ENCODE peak calls at places on chromosomes 4 and X, in seven cellular contexts. I, H, M, L, U, T and J are unnamed samples.

GRCh38 chr4:76147454-76148141 is 599 bp downstream of the NUP54 start:
- DNase-seq in L (peak; percentile 73), U (no peak), H (peak; percentile 75), I (peak; percentile 18), M (peak; percentile 69), T (peak; percentile 73), J (peak; percentile 61)

GRCh38 chr4:185378264-185378663 is 17.5 kb downstream of the LRP2BP start:
- DNase-seq in M (no peak), U (no peak), T (no peak), H (no peak), I (no peak), L (no peak), J (no peak)

GRCh38 chr4:159137176-159137575 is 34.3 kb downstream of the RAPGEF2 start:
- DNase-seq in H (no peak), I (no peak), M (no peak), L (no peak), U (no peak), T (no peak), J (no peak)

GRCh38 chrX:38519651-38520050 is 41.7 kb upstream of the TSPAN7 start:
- DNase-seq in L (no peak), T (no peak), U (no peak), M (no peak), H (no peak), I (no peak), J (no peak)

GRCh38 chrX:93673869-93674271 is at the start of gene FAM133A:
- DNase-seq in I (no peak), M (no peak), L (no peak), U (no peak), T (no peak), H (peak; percentile 4), J (no peak)

GRCh38 chrX:46386511-46386910 is 158.7 kb downstream of the ZNF674 start:
- DNase-seq in L (no peak), H (no peak), I (no peak), T (no peak), M (no peak), U (no peak), J (no peak)

GRCh38 chrX:48890296-48890925 is 7.2 kb downstream of the TIMM17B start:
- DNase-seq in L (no peak), U (no peak), M (no peak), T (no peak), H (no peak), I (no peak), J (no peak)

GRCh38 chr4:140094701-140095420 is 59.1 kb downstream of the MAML3 start:
- DNase-seq in T (no peak), M (peak; percentile 84), L (no peak), U (no peak), H (peak; percentile 73), I (peak; percentile 57), J (no peak)

GRCh38 chr4:95580226-95580625 is 31.5 kb upstream of the UNC5C start:
- DNase-seq in H (no peak), L (no peak), M (no peak), I (no peak), U (no peak), T (no peak), J (no peak)

GRCh38 chr4:89769856-89770255 is 67.1 kb downstream of the SNCA start:
- DNase-seq in M (no peak), T (no peak), H (no peak), U (no peak), L (no peak), I (no peak), J (no peak)

GRCh38 chr4:186724861-186725419 is 1.3 kb upstream of the FAT1 start:
- DNase-seq in M (no peak), T (peak; percentile 38), L (no peak), H (peak; percentile 40), I (no peak), U (no peak), J (no peak)

GRCh38 chr4:16731776-16732380 is 166.6 kb downstream of the LDB2 start:
- DNase-seq in U (no peak), H (no peak), L (no peak), T (no peak), I (no peak), M (no peak), J (no peak)

GRCh38 chr4:69649207-69649606 is 3.8 kb downstream of the UGT2A1 start:
- DNase-seq in T (no peak), M (no peak), L (no peak), U (no peak), I (no peak), H (no peak), J (no peak)

GRCh38 chr4:71907782-71908181 is 123.9 kb upstream of the GC start:
- DNase-seq in T (no peak), M (no peak), L (peak; percentile 1), I (no peak), H (no peak), U (no peak), J (peak; percentile 7)

GRCh38 chr4:137861682-137862081 is 329.4 kb upstream of the PCDH18 start:
- DNase-seq in T (no peak), U (no peak), L (no peak), I (no peak), H (peak; percentile 29), M (no peak), J (no peak)

GRCh38 chr4:142698541-142698940 is 147.6 kb downstream of the INPP4B start:
- DNase-seq in I (no peak), T (no peak), U (no peak), M (no peak), L (no peak), H (no peak), J (no peak)

GRCh38 chrX:1464282-1465131 is 11.8 kb upstream of the ASMTL start:
- DNase-seq in U (no peak), M (peak; percentile 29), I (no peak), L (no peak), H (no peak), T (no peak), J (no peak)

GRCh38 chr4:34972189-34972588 is 1272.1 kb downstream of the ARAP2 start:
- DNase-seq in U (no peak), M (no peak), T (no peak), I (no peak), H (no peak), L (no peak), J (no peak)

GRCh38 chr4:56958111-56958517 is 19.3 kb downstream of the NOA1 start:
- DNase-seq in T (no peak), I (peak; percentile 77), L (no peak), H (peak; percentile 100), U (peak; percentile 97), M (peak; percentile 77), J (no peak)

GRCh38 chrX:123993326-123993725 is 31.8 kb downstream of the STAG2 start:
- DNase-seq in U (no peak), T (no peak), I (no peak), L (no peak), H (peak; percentile 81), M (no peak), J (no peak)

GRCh38 chr4:53151489-53151788 is 214.4 kb downstream of the SCFD2 start:
- DNase-seq in I (no peak), M (no peak), H (no peak), T (no peak), L (no peak), U (no peak), J (no peak)

GRCh38 chrX:110168585-110168984 is 149.3 kb downstream of the AMMECR1 start:
- DNase-seq in T (no peak), M (no peak), I (no peak), L (no peak), U (no peak), H (peak; percentile 92), J (no peak)

GRCh38 chr4:183100827-183101226 is 1.8 kb downstream of the WWC2 start:
- DNase-seq in L (no peak), M (no peak), H (no peak), U (no peak), I (no peak), T (peak; percentile 73), J (no peak)

GRCh38 chrX:2502668-2503519 is 2.1 kb upstream of the DHRSX start:
- DNase-seq in U (no peak), T (peak; percentile 78), I (no peak), M (peak; percentile 19), L (no peak), H (peak; percentile 18), J (no peak)

GRCh38 chr4:140005699-140006098 is 148.3 kb downstream of the MAML3 start:
- DNase-seq in I (no peak), U (no peak), M (no peak), H (no peak), L (no peak), T (no peak), J (no peak)

GRCh38 chr4:163688856-163689255 is 194.4 kb downstream of the TMA16 start:
- DNase-seq in H (no peak), L (no peak), U (no peak), I (no peak), T (no peak), M (no peak), J (no peak)

GRCh38 chr4:163693776-163694175 is 199.3 kb downstream of the TMA16 start:
- DNase-seq in T (no peak), U (no peak), L (no peak), I (no peak), M (no peak), H (peak; percentile 87), J (no peak)

GRCh38 chr4:163694385-163694784 is 199.9 kb downstream of the TMA16 start:
- DNase-seq in T (no peak), H (peak; percentile 89), U (no peak), M (no peak), I (no peak), L (no peak), J (no peak)

GRCh38 chr4:163697121-163697520 is 202.6 kb downstream of the TMA16 start:
- DNase-seq in T (no peak), L (no peak), U (no peak), M (no peak), I (no peak), H (peak; percentile 88), J (no peak)

GRCh38 chr4:163693211-163693610 is 198.7 kb downstream of the TMA16 start:
- DNase-seq in L (no peak), H (peak; percentile 83), I (no peak), T (no peak), U (no peak), M (no peak), J (no peak)
- TF ChIP-seq CTCF in L (no peak), H (no peak), I (no peak), T (no peak), U (no peak), M (no peak), J (no peak)

GRCh38 chr4:153789741-153790651 is 1.1 kb upstream of the SFRP2 start:
- DNase-seq in I (no peak), H (no peak), M (no peak), T (no peak), L (no peak), U (no peak), J (no peak)
- TF ChIP-seq CTCF in I (no peak), H (no peak), M (no peak), T (no peak), L (no peak), U (no peak), J (no peak)

GRCh38 chr4:148284526-148285193 is 157.6 kb downstream of the NR3C2 start:
- DNase-seq in I (no peak), M (no peak), U (no peak), T (no peak), H (no peak), L (no peak), J (no peak)
- TF ChIP-seq CTCF in I (peak; percentile 51), M (no peak), U (no peak), T (no peak), H (peak; percentile 14), L (no peak), J (no peak)

DNA sequence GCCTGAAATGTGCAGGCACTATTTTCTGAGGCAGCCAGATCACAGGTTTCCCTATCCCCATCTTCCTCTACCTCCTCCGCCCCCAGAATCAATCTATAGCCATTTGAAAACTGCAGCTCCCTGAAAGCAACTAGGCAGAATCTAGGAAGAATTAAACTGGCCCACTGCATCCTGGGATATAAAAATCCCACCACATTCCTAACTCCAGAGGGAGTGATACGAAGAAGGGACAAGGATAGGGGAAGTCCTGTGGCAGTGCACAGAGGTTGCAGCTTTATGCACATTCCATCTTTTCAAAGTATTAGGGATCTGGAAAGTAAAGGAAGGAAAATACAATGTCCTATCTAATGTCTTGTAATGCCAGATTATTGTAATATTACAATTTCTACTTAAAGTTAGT is 18.3 kb upstream of the HERC3 start:
- DNase-seq in T (no peak), U (no peak), L (no peak), H (peak; percentile 42), M (no peak), I (no peak), J (no peak)
- TF ChIP-seq CTCF in T (no peak), U (peak; percentile 23), L (no peak), H (peak; percentile 59), M (no peak), I (peak; percentile 36), J (no peak)